ENCODE peak calls at places on chromosomes 12 and 14, in ten cellular contexts. U is thoracic aorta, I is epithelial cell of proximal tubule, R is IMR-90, V is tibial nerve, J is GM12864, H is left ventricle myocardium inferior, S is kidney epithelial cell, K is dorsolateral prefrontal cortex, Q is ovary. M is an unnamed sample.
A peak's percentile ranks its signal among the peaks of the same experiment; 100 is the strongest.

GRCh38 chr12:64335886-64336466 is 54.6 kb downstream of the C12orf56 start:
- DNase-seq in U (no peak), I (no peak), R (no peak), V (no peak), J (no peak), H (no peak), S (no peak), K (no peak), Q (no peak), M (no peak)

GRCh38 chr14:77376380-77376770 is 519 bp downstream of the TMED8 start:
- DNase-seq in U (no peak), I (no peak), R (no peak), V (no peak), J (no peak), H (peak; percentile 16), S (no peak), K (peak; percentile 48), Q (no peak), M (peak; percentile 56)

GRCh38 chr12:108346727-108347710 is 7.9 kb upstream of the CMKLR1 start:
- DNase-seq in U (no peak), I (no peak), R (no peak), V (no peak), J (no peak), H (no peak), S (no peak), K (no peak), Q (no peak), M (no peak)

GRCh38 chr12:71014180-71014785 is 93.7 kb upstream of the PTPRR start:
- DNase-seq in U (no peak), I (peak; percentile 30), R (peak; percentile 21), V (no peak), J (no peak), H (no peak), S (no peak), K (no peak), Q (no peak), M (no peak)

GRCh38 chr14:37973031-37973908 is 234.4 kb upstream of the SSTR1 start:
- DNase-seq in U (no peak), I (peak; percentile 13), R (no peak), V (no peak), J (no peak), H (no peak), S (peak; percentile 12), K (no peak), Q (no peak), M (no peak)

GRCh38 chr14:68667313-68667791 is 125.5 kb downstream of the ZFP36L1 start:
- DNase-seq in U (no peak), I (no peak), R (peak; percentile 64), V (no peak), J (no peak), H (no peak), S (no peak), K (no peak), Q (no peak), M (no peak)

GRCh38 chr14:54348001-54348611 is 48.7 kb upstream of the CDKN3 start:
- DNase-seq in U (no peak), I (no peak), R (peak; percentile 47), V (no peak), J (no peak), H (no peak), S (no peak), K (no peak), Q (no peak), M (peak; percentile 53)

GRCh38 chr14:25050494-25051170 is 685 bp upstream of the STXBP6 start:
- DNase-seq in U (no peak), I (no peak), R (peak; percentile 82), V (no peak), J (no peak), H (no peak), S (no peak), K (no peak), Q (no peak), M (no peak)

GRCh38 chr12:46886541-46887041 is 60.8 kb upstream of the SLC38A4 start:
- DNase-seq in U (no peak), I (peak; percentile 73), R (peak; percentile 51), V (no peak), J (no peak), H (no peak), S (peak; percentile 84), K (no peak), Q (no peak), M (no peak)

GRCh38 chr12:65879878-65880277 is 55.6 kb downstream of the HMGA2 start:
- DNase-seq in U (no peak), I (no peak), R (peak; percentile 88), V (no peak), J (no peak), H (no peak), S (no peak), K (no peak), Q (no peak), M (no peak)

GRCh38 chr12:103799504-103800251 is 41.4 kb downstream of the NT5DC3 start:
- DNase-seq in U (no peak), I (peak; percentile 82), R (peak; percentile 68), V (no peak), J (no peak), H (no peak), S (no peak), K (no peak), Q (no peak), M (no peak)

GRCh38 chr14:99602788-99603415 is 1.1 kb downstream of the CCDC85C start:
- DNase-seq in U (no peak), I (no peak), R (no peak), V (no peak), J (no peak), H (no peak), S (no peak), K (no peak), Q (no peak), M (no peak)
- H3K4me3 ChIP-seq in U (peak overlapping the region; percentile 13), I (peak overlapping the region; percentile 49), R (peak overlapping the region; percentile 69), V (peak overlapping the region; percentile 30), J (no peak overlapping the region), H (peak overlapping the region; percentile 88), S (peak overlapping the region; percentile 42), K (peak overlapping the region; percentile 38), Q (peak overlapping the region; percentile 61), M (no peak overlapping the region)

GRCh38 chr14:59570122-59570521 is 6.5 kb downstream of the CCDC175 start:
- DNase-seq in U (no peak), I (no peak), R (no peak), V (no peak), J (no peak), H (no peak), S (no peak), K (no peak), Q (no peak), M (no peak)
- TF ChIP-seq CTCF in U (no peak), I (peak; percentile 44), R (peak; percentile 21), V (no peak), J (no peak), H (no peak), S (peak; percentile 34), K (no peak), Q (no peak), M (no peak)

DNA sequence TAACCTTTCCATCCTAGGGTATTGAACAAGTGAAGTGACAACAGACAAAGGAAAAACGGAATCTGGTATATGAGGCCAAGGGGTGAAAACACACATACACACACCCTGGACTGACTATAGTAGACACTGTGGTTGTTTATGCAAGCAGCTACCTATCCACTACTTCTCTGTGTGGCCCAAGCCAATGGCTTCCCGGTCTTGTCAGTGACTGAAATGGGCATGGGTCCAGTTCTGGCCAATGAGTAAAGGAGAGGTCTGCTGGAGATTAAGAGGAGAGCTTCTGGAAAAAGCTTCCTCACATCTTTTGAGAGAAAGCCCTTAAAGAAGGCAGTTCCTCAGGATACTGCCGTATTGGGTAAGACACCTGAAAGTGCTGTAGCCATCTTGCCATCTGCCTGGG is 19.3 kb downstream of the MBIP start:
- DNase-seq in U (no peak), I (no peak), R (peak; percentile 7), V (no peak), J (no peak), H (no peak), S (no peak), K (no peak), Q (no peak), M (no peak)
- H3K4me3 ChIP-seq in U (no peak overlapping the region), I (no peak overlapping the region), R (no peak overlapping the region), V (no peak overlapping the region), J (no peak overlapping the region), H (no peak overlapping the region), S (no peak overlapping the region), K (no peak overlapping the region), Q (no peak overlapping the region), M (no peak overlapping the region)

GRCh38 chr14:55579724-55580400 is at the start of gene KTN1:
- DNase-seq in U (no peak), I (no peak), R (peak; percentile 71), V (peak; percentile 63), J (no peak), H (peak; percentile 87), S (no peak), K (peak; percentile 82), Q (peak; percentile 86), M (peak; percentile 92)
- TF ChIP-seq CTCF in U (no peak), I (no peak), R (no peak), V (no peak), J (no peak), H (no peak), S (no peak), K (no peak), Q (no peak), M (no peak)

GRCh38 chr14:61176686-61177085 is 104.5 kb downstream of the TMEM30B start:
- DNase-seq in U (no peak), I (no peak), R (no peak), V (no peak), J (no peak), H (no peak), S (no peak), K (no peak), Q (no peak), M (no peak)

GRCh38 chr14:61179061-61179675 is 102.0 kb downstream of the TMEM30B start:
- DNase-seq in U (no peak), I (peak; percentile 92), R (peak; percentile 26), V (no peak), J (no peak), H (no peak), S (peak; percentile 61), K (no peak), Q (no peak), M (no peak)

GRCh38 chr14:61179776-61180398 is 101.3 kb downstream of the TMEM30B start:
- DNase-seq in U (no peak), I (no peak), R (peak; percentile 58), V (no peak), J (no peak), H (no peak), S (no peak), K (no peak), Q (no peak), M (no peak)

GRCh38 chr14:61177279-61178225 is 103.6 kb downstream of the TMEM30B start:
- DNase-seq in U (no peak), I (no peak), R (peak; percentile 31), V (no peak), J (no peak), H (no peak), S (no peak), K (no peak), Q (no peak), M (no peak)

GRCh38 chr14:61178226-61179060 is 102.7 kb downstream of the TMEM30B start:
- DNase-seq in U (no peak), I (peak; percentile 99), R (peak; percentile 99), V (no peak), J (no peak), H (no peak), S (peak; percentile 94), K (no peak), Q (no peak), M (peak; percentile 61)
- H3K4me3 ChIP-seq in U (peak overlapping the region; percentile 35), I (peak overlapping the region; percentile 6), R (no peak overlapping the region), V (no peak overlapping the region), J (no peak overlapping the region), H (no peak overlapping the region), S (no peak overlapping the region), K (no peak overlapping the region), Q (no peak overlapping the region), M (no peak overlapping the region)

M was measured in GM12865.